ENCODE peak calls at places on chromosomes 13 and 19, in eight cellular contexts. B is GM23338, M is breast epithelium, J is endothelial cell of umbilical vein, R is transverse colon, O is stomach, K is spleen, U is esophagus muscularis mucosa. C is an unnamed sample.

GRCh38 chr19:38964738-38965137 is 10.8 kb downstream of the FBXO17 start:
- DNase-seq in K (no peak), B (no peak), J (no peak), O (no peak), R (no peak), U (no peak), M (no peak), C (no peak)

GRCh38 chr13:46170268-46170667 is 11.7 kb downstream of the LCP1 start:
- DNase-seq in J (no peak), U (no peak), B (peak; percentile 34), O (peak; percentile 44), R (no peak), M (no peak), K (no peak), C (no peak)

GRCh38 chr19:50292216-50292827 is 36.9 kb downstream of the KCNC3 start:
- DNase-seq in O (no peak), U (no peak), M (no peak), K (no peak), J (no peak), B (peak; percentile 85), R (no peak), C (no peak)

GRCh38 chr13:80873589-80873988 is 532.7 kb upstream of the SPRY2 start:
- DNase-seq in O (no peak), U (no peak), M (no peak), R (no peak), B (no peak), J (no peak), K (no peak), C (no peak)

GRCh38 chr13:19950374-19950773 is 8.2 kb upstream of the ZMYM2 start:
- DNase-seq in U (no peak), R (no peak), J (no peak), O (no peak), B (no peak), M (no peak), K (no peak), C (no peak)

GRCh38 chr13:95477187-95477586 is 75.3 kb upstream of the CLDN10 start:
- DNase-seq in B (no peak), R (no peak), O (no peak), J (no peak), K (no peak), M (no peak), U (no peak), C (no peak)

GRCh38 chr13:70923863-70924752 is 815.9 kb upstream of the KLHL1 start:
- DNase-seq in U (no peak), J (no peak), R (no peak), B (no peak), K (no peak), O (no peak), M (no peak), C (no peak)

GRCh38 chr13:90511903-90512302 is 835.6 kb upstream of the MIR17HG start:
- DNase-seq in O (no peak), B (no peak), J (no peak), K (no peak), R (no peak), U (no peak), M (no peak), C (no peak)

GRCh38 chr13:49185264-49185663 is 34.9 kb upstream of the MLNR start:
- DNase-seq in M (no peak), K (no peak), R (no peak), U (no peak), O (no peak), J (peak; percentile 7), B (no peak), C (no peak)

GRCh38 chr19:1122972-1123363 is 19.2 kb downstream of the GPX4 start:
- DNase-seq in J (peak; percentile 69), M (no peak), O (peak; percentile 80), K (peak; percentile 90), B (peak; percentile 93), U (no peak), R (peak; percentile 85), C (no peak)

GRCh38 chr13:20942938-20943518 is 40.5 kb upstream of the XPO4 start:
- DNase-seq in M (no peak), U (no peak), J (no peak), K (no peak), O (no peak), R (peak; percentile 10), B (no peak), C (no peak)

GRCh38 chr13:26253262-26253786 is 605 bp upstream of the CDK8 start:
- DNase-seq in J (no peak), M (no peak), K (no peak), O (no peak), U (no peak), R (no peak), B (no peak), C (no peak)

GRCh38 chr19:39031368-39032163 is 783 bp downstream of the FBXO27 start:
- DNase-seq in K (peak; percentile 86), J (peak; percentile 51), M (peak; percentile 95), B (peak; percentile 99), R (peak; percentile 90), O (peak; percentile 98), U (peak; percentile 93), C (peak; percentile 94)

DNA sequence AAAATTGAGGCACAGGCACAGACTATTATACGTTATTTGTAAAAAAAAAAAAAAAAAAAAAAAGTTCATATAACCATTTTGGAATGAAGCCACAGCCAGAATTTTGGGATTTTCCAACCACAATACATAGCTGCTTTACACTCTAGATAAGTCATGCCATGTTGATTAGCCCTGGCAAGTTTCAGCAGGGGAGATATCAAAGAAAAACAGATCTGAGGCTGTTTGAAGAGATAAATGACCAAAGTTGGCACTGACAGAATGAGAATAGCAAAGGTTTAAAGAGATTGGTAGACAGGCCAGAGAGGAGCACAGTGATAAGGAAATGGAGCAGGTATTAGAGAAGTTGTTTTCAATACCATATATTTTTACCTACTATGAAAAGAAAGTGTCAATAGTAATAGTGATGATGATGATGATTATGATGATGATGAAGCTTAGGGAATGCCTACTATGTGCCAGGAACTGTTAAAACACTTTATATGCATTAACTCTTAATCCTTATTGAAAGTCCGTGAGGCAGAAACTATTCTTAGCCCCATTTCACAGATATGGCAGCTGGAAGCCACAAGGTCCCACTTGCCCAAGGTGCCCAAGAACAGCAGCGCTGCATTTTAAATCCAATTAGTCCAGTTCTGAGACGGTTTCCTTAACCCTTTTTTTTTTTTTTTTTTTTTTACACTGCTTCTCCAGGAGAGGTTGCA is 105.5 kb downstream of the MBNL2 start:
- DNase-seq in J (peak; percentile 60), B (no peak), M (no peak), O (no peak), U (peak; percentile 21), K (no peak), R (no peak), C (no peak)
- TF ChIP-seq POLR2AphosphoS5 in J (no peak), B (no peak), M (no peak), O (no peak), U (no peak), K (no peak), R (no peak), C (no peak)

GRCh38 chr19:13920940-13921744 is 15.1 kb downstream of the CC2D1A start:
- DNase-seq in U (no peak), J (peak; percentile 34), B (peak; percentile 76), O (no peak), R (no peak), M (no peak), K (no peak), C (no peak)

GRCh38 chr19:13917888-13918406 is 11.9 kb downstream of the CC2D1A start:
- DNase-seq in M (no peak), K (no peak), U (no peak), B (no peak), R (no peak), O (peak; percentile 66), J (no peak), C (no peak)

GRCh38 chr19:13918726-13919411 is 12.9 kb downstream of the CC2D1A start:
- DNase-seq in B (peak; percentile 50), M (no peak), O (no peak), J (no peak), K (no peak), R (no peak), U (no peak), C (no peak)

GRCh38 chr19:13923194-13923987 is 14.8 kb downstream of the PODNL1 start:
- DNase-seq in K (no peak), B (no peak), M (no peak), U (no peak), J (no peak), R (no peak), O (no peak), C (no peak)

DNA sequence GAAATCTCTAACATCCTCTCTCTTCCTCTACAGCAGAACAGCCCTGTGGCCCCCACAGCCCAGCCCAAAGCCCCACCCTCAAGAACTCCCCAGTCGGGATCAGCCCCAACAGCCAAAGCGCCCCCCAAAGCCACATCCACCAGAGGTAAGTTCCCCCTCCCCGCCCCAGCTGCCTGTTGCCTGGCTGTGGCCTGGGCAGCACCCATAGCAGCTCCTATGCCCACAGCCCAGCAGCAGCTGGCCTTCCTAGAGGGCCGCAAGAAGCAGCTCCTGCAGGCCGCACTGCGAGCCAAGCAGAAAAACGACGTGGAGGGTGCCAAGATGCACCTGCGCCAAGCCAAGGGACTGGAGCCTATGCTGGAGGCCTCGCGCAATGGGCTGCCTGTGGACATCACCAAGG is 14.5 kb downstream of the CC2D1A start:
- DNase-seq in U (no peak), O (no peak), M (no peak), J (no peak), B (no peak), K (no peak), R (no peak), C (no peak)
- H3K36me3 ChIP-seq in U (peaks cover 99% of the 10 kb centered on the region), O (peaks cover 100% of the 10 kb centered on the region), M (peaks cover 7% of the 10 kb centered on the region), J (peaks cover 5% of the 10 kb centered on the region), B (peaks cover 5% of the 10 kb centered on the region), K (no peaks in the 10 kb centered on the region), R (peaks cover 70% of the 10 kb centered on the region), C (peaks cover 86% of the 10 kb centered on the region)

DNA sequence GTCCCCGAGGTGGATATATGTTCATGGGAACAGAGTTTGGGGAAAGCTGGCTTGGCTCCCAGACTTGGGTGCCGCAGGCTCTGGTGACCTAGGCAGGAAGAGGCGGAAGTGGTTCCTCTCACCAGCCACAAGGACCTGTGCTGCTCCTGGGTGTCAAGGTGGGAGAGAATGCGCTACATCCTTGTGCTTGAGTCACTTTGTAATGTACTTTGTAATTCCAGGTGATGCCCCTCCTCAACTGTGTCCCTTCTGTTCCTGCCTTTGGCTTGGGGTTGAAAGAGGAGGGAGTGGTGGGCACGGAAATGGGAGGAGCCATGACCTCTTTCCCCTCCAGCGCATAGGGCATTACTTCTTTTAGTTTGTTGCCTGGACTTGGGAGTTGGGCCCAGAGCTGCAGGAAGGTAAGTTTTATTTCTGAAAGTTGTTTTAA is 10.9 kb downstream of the GARRE1 start:
- DNase-seq in K (no peak), R (no peak), J (peak; percentile 48), U (no peak), B (peak; percentile 66), O (no peak), M (peak; percentile 83), C (no peak)
- H3K27ac ChIP-seq in K (no peak overlapping the region), R (no peak overlapping the region), J (peak overlapping the region; percentile 60), U (no peak overlapping the region), B (peak overlapping the region; percentile 83), O (no peak overlapping the region), M (peak overlapping the region; percentile 71), C (no peak overlapping the region)

DNA sequence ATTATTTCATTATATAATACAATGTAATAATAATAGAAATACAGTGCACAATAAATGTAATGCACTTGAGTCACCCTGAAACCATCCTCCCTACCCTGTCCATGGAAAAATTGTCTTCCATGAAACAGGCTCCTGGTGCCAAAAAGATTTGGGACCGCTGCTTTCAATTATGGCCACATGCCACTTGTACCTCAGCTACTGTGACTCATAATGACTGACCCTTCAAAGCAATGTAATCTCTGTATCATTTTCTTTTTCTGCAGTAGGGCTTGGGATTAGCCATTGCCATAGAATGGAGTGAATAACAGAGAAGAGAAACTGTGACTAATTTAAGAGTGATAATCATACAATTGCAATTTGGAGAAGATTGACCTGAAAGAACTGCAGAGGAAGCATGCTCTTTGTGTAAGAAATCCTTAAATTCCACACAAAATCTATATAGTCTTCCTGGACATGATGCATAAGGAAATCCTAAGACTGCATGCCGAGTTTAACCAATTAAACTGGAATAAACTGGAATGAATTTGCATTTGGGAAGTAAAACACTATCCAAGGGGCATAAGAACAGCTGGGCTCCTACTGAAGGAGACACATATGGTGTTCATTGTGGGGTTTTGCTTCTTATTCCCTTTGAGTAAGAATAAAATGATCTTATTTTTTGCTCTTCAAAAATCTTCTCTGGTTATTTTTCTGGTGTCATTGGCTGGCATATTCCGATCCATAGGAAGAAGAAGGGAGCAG is 59.5 kb upstream of the SLC7A1 start:
- DNase-seq in R (no peak), K (no peak), U (no peak), B (no peak), O (no peak), M (no peak), J (no peak), C (no peak)
- TF ChIP-seq POLR2AphosphoS5 in R (no peak), K (no peak), U (no peak), B (no peak), O (no peak), M (no peak), J (no peak), C (no peak)

C was measured in suprapubic skin.